ENCODE peak calls at places on chromosomes 12 and 14, in six cellular contexts. G is GM04504; X is stimulated activated CD4-positive, alpha-beta T cell treated with anti-CD3 and anti-CD28 coated beads, Interleukin-2, amount 100 ng/mL, for 24 hours; C is heart left ventricle; K is foreskin keratinocyte; R is T-helper 1 cell. I is an unnamed sample.

GRCh38 chr14:104954746-104955395 is 23.3 kb downstream of the AHNAK2 start:
- DNase-seq in G (no peak), K (no peak), C (no peak), X (no peak), R (no peak), I (no peak)

GRCh38 chr12:124413401-124413800 is 118.5 kb downstream of the RFLNA start:
- DNase-seq in C (peak), K (no peak), R (no peak), X (no peak), G (no peak), I (no peak)

GRCh38 chr12:50986961-50987737 is 34.8 kb downstream of the HIGD1C start:
- DNase-seq in R (peak), G (peak), C (no peak), K (no peak), X (no peak), I (peak)

GRCh38 chr12:49552425-49552824 is 13.6 kb downstream of the KCNH3 start:
- DNase-seq in G (no peak), K (no peak), X (no peak), C (no peak), R (no peak), I (no peak)

GRCh38 chr14:66628646-66629045 is 120.7 kb downstream of the GPHN start:
- DNase-seq in C (no peak), R (no peak), G (no peak), K (no peak), X (no peak), I (no peak)

GRCh38 chr12:19388131-19388549 is 51.2 kb upstream of the AEBP2 start:
- DNase-seq in K (no peak), C (no peak), X (no peak), R (no peak), G (peak), I (no peak)

GRCh38 chr12:69070319-69071090 is 137.5 kb upstream of the CPM start:
- DNase-seq in K (peak), R (peak), C (peak), G (peak), X (peak), I (peak)

GRCh38 chr12:57759360-57759980 is 4.6 kb downstream of the MARCHF9 start:
- DNase-seq in C (no peak), G (no peak), X (peak), R (no peak), K (no peak), I (no peak)

GRCh38 chr14:91140672-91141071 is 26.8 kb downstream of the DGLUCY start:
- DNase-seq in R (no peak), K (no peak), G (no peak), C (no peak), X (no peak), I (peak)

GRCh38 chr14:100708349-100709217 is 18.1 kb upstream of the DLK1 start:
- DNase-seq in G (no peak), K (no peak), R (no peak), C (peak), X (no peak), I (peak)

I was measured in iPS DF 19.7.